ENCODE peak calls at places on chromosome 20, in nine cellular contexts. M is ascending aorta; W is A549; Z is CD8-positive, alpha-beta T cell; C is neural progenitor cell; V is esophagus squamous epithelium; K is psoas muscle; N is hepatocyte; O is left ventricle myocardium inferior. A is an unnamed sample.

GRCh38 chr20:51360451-51361230 is 181.9 kb downstream of the NFATC2 start:
- DNase-seq in M (peak; percentile 73), W (peak; percentile 85), Z (no peak), C (no peak), V (no peak), K (no peak), N (peak; percentile 29), O (no peak), A (no peak)

GRCh38 chr20:7193681-7194080 is 426.2 kb downstream of the BMP2 start:
- DNase-seq in M (no peak), W (no peak), Z (no peak), C (no peak), V (no peak), K (no peak), N (no peak), O (no peak), A (no peak)

GRCh38 chr20:43842126-43843020 is 72.3 kb upstream of the TOX2 start:
- DNase-seq in M (no peak), W (no peak), Z (no peak), C (no peak), V (no peak), K (no peak), N (no peak), O (no peak), A (no peak)

GRCh38 chr20:2149507-2149906 is 47.9 kb downstream of the STK35 start:
- DNase-seq in M (no peak), W (no peak), Z (no peak), C (no peak), V (no peak), K (no peak), N (no peak), O (no peak), A (no peak)

GRCh38 chr20:45051497-45052060 is 49.3 kb downstream of the KCNS1 start:
- DNase-seq in M (no peak), W (no peak), Z (no peak), C (no peak), V (no peak), K (no peak), N (no peak), O (no peak), A (no peak)

GRCh38 chr20:43669332-43669731 is 2.4 kb downstream of the MYBL2 start:
- DNase-seq in M (no peak), W (peak; percentile 31), Z (no peak), C (no peak), V (no peak), K (no peak), N (no peak), O (no peak), A (no peak)

GRCh38 chr20:32957451-32957850 is 46.8 kb downstream of the SUN5 start:
- DNase-seq in M (no peak), W (no peak), Z (no peak), C (no peak), V (no peak), K (no peak), N (no peak), O (no peak), A (no peak)

GRCh38 chr20:9348746-9349145 is 165.6 kb upstream of the LAMP5 start:
- DNase-seq in M (no peak), W (no peak), Z (no peak), C (no peak), V (no peak), K (no peak), N (no peak), O (no peak), A (no peak)

GRCh38 chr20:44897133-44897532 is 11.6 kb downstream of the YWHAB start:
- DNase-seq in M (no peak), W (no peak), Z (no peak), C (no peak), V (no peak), K (no peak), N (no peak), O (no peak), A (no peak)

GRCh38 chr20:62238569-62239277 is 402 bp downstream of the OSBPL2 start:
- DNase-seq in M (no peak), W (no peak), Z (no peak), C (peak; percentile 41), V (no peak), K (no peak), N (peak; percentile 45), O (no peak), A (no peak)

GRCh38 chr20:41733151-41733550 is 115.0 kb upstream of the CHD6 start:
- DNase-seq in M (no peak), W (no peak), Z (no peak), C (no peak), V (no peak), K (no peak), N (no peak), O (no peak), A (no peak)

GRCh38 chr20:50591233-50591852 is 81.2 kb downstream of the PTPN1 start:
- DNase-seq in M (no peak), W (no peak), Z (no peak), C (no peak), V (no peak), K (no peak), N (no peak), O (no peak), A (no peak)

DNA sequence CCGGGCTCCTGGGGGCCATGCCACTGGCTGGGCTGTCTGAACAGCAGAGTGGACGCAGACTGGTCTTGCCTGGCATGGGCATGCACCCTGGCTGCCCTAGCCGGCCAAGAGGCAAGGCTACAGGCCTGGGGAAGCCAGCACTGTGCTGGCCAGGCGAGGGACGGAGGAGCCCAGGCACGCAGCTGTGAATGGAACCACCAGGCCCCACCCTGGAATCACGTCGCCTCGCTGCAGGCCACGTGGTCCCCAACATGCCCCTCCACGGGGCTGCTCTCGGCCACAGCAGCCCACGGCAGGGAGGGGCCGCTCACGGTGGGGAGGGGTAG is 4.0 kb downstream of the UCKL1 start:
- DNase-seq in M (no peak), W (no peak), Z (no peak), C (no peak), V (no peak), K (no peak), N (no peak), O (no peak), A (no peak)
- H3K27ac ChIP-seq in M (no peak overlapping the region), W (no peak overlapping the region), Z (no peak overlapping the region), C (no peak overlapping the region), V (peak overlapping the region; percentile 94), K (peak overlapping the region; percentile 96), N (no peak overlapping the region), O (peak overlapping the region; percentile 98), A (peak overlapping the region; percentile 97)

DNA sequence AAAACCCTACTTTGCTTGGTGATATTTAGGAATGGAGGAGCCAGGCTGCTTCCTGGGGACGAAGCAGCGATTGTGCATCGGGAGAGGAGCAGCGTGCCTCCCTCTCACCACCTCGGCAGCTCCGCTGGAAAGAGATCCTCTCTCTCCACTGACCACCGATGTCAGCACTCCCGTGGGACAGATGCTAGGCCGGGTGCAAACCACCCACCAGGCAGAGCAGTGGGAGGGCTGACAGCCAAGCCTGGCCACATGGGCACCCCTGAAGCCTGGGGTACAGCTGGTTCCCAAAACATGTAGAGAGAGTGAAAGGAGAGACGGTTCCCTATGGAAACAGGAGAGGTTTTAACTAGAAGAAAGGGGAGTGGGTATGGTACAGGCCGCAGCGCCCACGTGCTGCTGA is 220.0 kb downstream of the ANKRD60 start:
- DNase-seq in M (no peak), W (no peak), Z (no peak), C (no peak), V (no peak), K (no peak), N (no peak), O (no peak), A (no peak)
- H3K4me1 ChIP-seq in M (peaks cover 6% of the 10 kb centered on the region), W (peaks cover 5% of the 10 kb centered on the region), Z (no peaks in the 10 kb centered on the region), C (no peaks in the 10 kb centered on the region), V (peaks cover 11% of the 10 kb centered on the region), K (no peaks in the 10 kb centered on the region), N (no peaks in the 10 kb centered on the region), O (no peaks in the 10 kb centered on the region), A (no peaks in the 10 kb centered on the region)

GRCh38 chr20:34023937-34024732 is 30.4 kb downstream of the RALY start:
- DNase-seq in M (no peak), W (no peak), Z (no peak), C (no peak), V (no peak), K (no peak), N (no peak), O (no peak), A (no peak)

GRCh38 chr20:34018166-34018565 is 24.5 kb downstream of the RALY start:
- DNase-seq in M (no peak), W (no peak), Z (no peak), C (no peak), V (no peak), K (no peak), N (no peak), O (no peak), A (no peak)

GRCh38 chr20:34024733-34025351 is 31.1 kb downstream of the RALY start:
- DNase-seq in M (no peak), W (no peak), Z (no peak), C (no peak), V (no peak), K (no peak), N (no peak), O (no peak), A (no peak)

GRCh38 chr20:34022154-34022842 is 28.6 kb downstream of the RALY start:
- DNase-seq in M (no peak), W (peak; percentile 39), Z (no peak), C (peak; percentile 39), V (no peak), K (no peak), N (peak; percentile 12), O (no peak), A (no peak)

GRCh38 chr20:34022843-34023234 is 29.1 kb downstream of the RALY start:
- DNase-seq in M (no peak), W (no peak), Z (no peak), C (no peak), V (no peak), K (no peak), N (no peak), O (no peak), A (no peak)
- TF ChIP-seq CTCF in M (no peak), W (no peak), Z (no peak), C (no peak), V (no peak), K (no peak), N (no peak), O (no peak), A (no peak)

GRCh38 chr20:64266988-64267387 is 11.4 kb downstream of the PCMTD2 start:
- DNase-seq in M (no peak), W (no peak), Z (no peak), C (no peak), V (no peak), K (no peak), N (no peak), O (no peak), A (no peak)

GRCh38 chr20:64265201-64265600 is 9.7 kb downstream of the PCMTD2 start:
- DNase-seq in M (no peak), W (no peak), Z (no peak), C (no peak), V (no peak), K (no peak), N (no peak), O (no peak), A (no peak)

GRCh38 chr20:64261138-64261537 is 5.6 kb downstream of the PCMTD2 start:
- DNase-seq in M (no peak), W (no peak), Z (no peak), C (no peak), V (no peak), K (no peak), N (peak; percentile 74), O (no peak), A (peak; percentile 38)

GRCh38 chr20:64260239-64260638 is 4.7 kb downstream of the PCMTD2 start:
- DNase-seq in M (no peak), W (no peak), Z (no peak), C (no peak), V (no peak), K (no peak), N (no peak), O (no peak), A (no peak)

GRCh38 chr20:64264091-64264490 is 8.5 kb downstream of the PCMTD2 start:
- DNase-seq in M (no peak), W (no peak), Z (no peak), C (no peak), V (no peak), K (no peak), N (no peak), O (no peak), A (no peak)
- H3K27ac ChIP-seq in M (no peak overlapping the region), W (no peak overlapping the region), Z (no peak overlapping the region), C (no peak overlapping the region), V (no peak overlapping the region), K (no peak overlapping the region), N (no peak overlapping the region), O (no peak overlapping the region), A (no peak overlapping the region)

A was measured in heart right ventricle.